ENCODE peak calls at places on chromosome 11, in six cellular contexts. A, K, X, P, U and Z are unnamed samples.

GRCh38 chr11:17135934-17136683 is 58.6 kb upstream of the RPS13 start:
- DNase-seq in A (no peak), U (no peak), K (no peak), P (no peak), X (no peak), Z (no peak)

GRCh38 chr11:131907371-131907770 is 537.0 kb downstream of the NTM start:
- DNase-seq in K (no peak), A (no peak), X (no peak), U (no peak), P (no peak), Z (no peak)

GRCh38 chr11:121250843-121251242 is 41.7 kb upstream of the SC5D start:
- DNase-seq in X (no peak), P (no peak), A (no peak), K (no peak), U (no peak), Z (no peak)

GRCh38 chr11:14773755-14774154 is 118.3 kb downstream of the CYP2R1 start:
- DNase-seq in A (no peak), K (no peak), P (no peak), X (no peak), U (peak; percentile 2), Z (no peak)

GRCh38 chr11:76225122-76225584 is 18.9 kb upstream of the WNT11 start:
- DNase-seq in X (no peak), U (no peak), P (no peak), A (no peak), K (peak; percentile 50), Z (no peak)

GRCh38 chr11:15179167-15179566 is 64.4 kb downstream of the INSC start:
- DNase-seq in X (no peak), K (no peak), P (no peak), U (no peak), A (no peak), Z (no peak)

GRCh38 chr11:79221417-79222130 is 219.3 kb downstream of the TENM4 start:
- DNase-seq in X (no peak), U (no peak), P (no peak), A (no peak), K (no peak), Z (no peak)

GRCh38 chr11:93858376-93858775 is 8.0 kb upstream of the VSTM5 start:
- DNase-seq in A (no peak), X (no peak), P (no peak), U (no peak), K (no peak), Z (no peak)

GRCh38 chr11:77475206-77475605 is 1.3 kb upstream of the PAK1 start:
- DNase-seq in K (no peak), X (no peak), A (no peak), P (no peak), U (no peak), Z (no peak)

GRCh38 chr11:121253951-121254350 is 38.6 kb upstream of the SC5D start:
- DNase-seq in X (no peak), A (no peak), K (no peak), U (no peak), P (peak; percentile 75), Z (no peak)

GRCh38 chr11:72585762-72586590 is 88.2 kb downstream of the PDE2A start:
- DNase-seq in P (no peak), A (peak; percentile 83), X (no peak), U (peak; percentile 81), K (peak; percentile 42), Z (peak; percentile 78)

GRCh38 chr11:72583616-72584292 is 90.5 kb downstream of the PDE2A start:
- DNase-seq in U (no peak), P (no peak), K (no peak), X (no peak), A (no peak), Z (peak; percentile 30)

GRCh38 chr11:72584933-72585597 is 89.2 kb downstream of the PDE2A start:
- DNase-seq in U (no peak), K (no peak), P (no peak), X (no peak), A (no peak), Z (peak; percentile 59)

GRCh38 chr11:72583177-72583553 is 91.1 kb downstream of the PDE2A start:
- DNase-seq in P (no peak), X (no peak), A (no peak), K (no peak), U (no peak), Z (peak; percentile 27)

GRCh38 chr11:72584293-72584921 is 89.8 kb downstream of the PDE2A start:
- DNase-seq in K (peak; percentile 53), P (no peak), A (peak; percentile 9), U (no peak), X (peak; percentile 92), Z (peak; percentile 93)
- H3K4me3 ChIP-seq in K (peak overlapping the region; percentile 38), P (no peak overlapping the region), A (peak overlapping the region; percentile 2), U (no peak overlapping the region), X (no peak overlapping the region), Z (no peak overlapping the region)

DNA sequence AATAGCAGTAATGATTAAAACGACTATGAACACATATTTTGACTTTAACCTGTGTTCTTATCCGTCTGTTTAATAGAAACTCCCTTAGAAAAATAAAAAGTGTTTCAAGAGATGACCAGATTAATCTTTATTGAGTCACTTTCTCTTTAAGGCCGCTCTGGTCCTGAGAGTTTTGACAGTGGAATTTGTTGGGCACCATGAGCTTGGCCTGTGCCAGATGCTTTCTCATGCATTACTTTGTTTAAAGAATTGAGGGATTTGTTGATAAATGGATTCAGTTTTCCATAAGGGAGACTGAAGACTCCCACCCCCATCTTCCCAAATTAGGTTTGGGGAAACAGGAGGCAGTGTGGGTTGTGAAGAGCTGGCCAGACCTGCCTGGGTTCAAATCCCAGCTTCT is 53.2 kb upstream of the ALX4 start:
- DNase-seq in X (no peak), U (no peak), P (no peak), A (no peak), K (no peak), Z (no peak)
- H3K4me3 ChIP-seq in X (no peak overlapping the region), U (no peak overlapping the region), P (no peak overlapping the region), A (no peak overlapping the region), K (no peak overlapping the region), Z (no peak overlapping the region)

GRCh38 chr11:35980646-35981402 is 37.0 kb downstream of the LDLRAD3 start:
- DNase-seq in K (no peak), A (no peak), U (no peak), X (no peak), P (no peak), Z (no peak)

GRCh38 chr11:35978891-35979290 is 35.0 kb downstream of the LDLRAD3 start:
- DNase-seq in X (no peak), K (no peak), U (no peak), A (no peak), P (no peak), Z (no peak)

GRCh38 chr11:35974878-35975578 is 31.2 kb downstream of the LDLRAD3 start:
- DNase-seq in K (no peak), U (no peak), P (no peak), A (no peak), X (no peak), Z (no peak)

GRCh38 chr11:35976434-35976833 is 32.6 kb downstream of the LDLRAD3 start:
- DNase-seq in K (no peak), X (no peak), A (no peak), U (no peak), P (no peak), Z (no peak)

GRCh38 chr11:35978173-35978572 is 34.3 kb downstream of the LDLRAD3 start:
- DNase-seq in A (peak; percentile 17), P (no peak), X (no peak), U (no peak), K (no peak), Z (no peak)
- H3K4me3 ChIP-seq in A (no peak overlapping the region), P (no peak overlapping the region), X (no peak overlapping the region), U (no peak overlapping the region), K (no peak overlapping the region), Z (no peak overlapping the region)

DNA sequence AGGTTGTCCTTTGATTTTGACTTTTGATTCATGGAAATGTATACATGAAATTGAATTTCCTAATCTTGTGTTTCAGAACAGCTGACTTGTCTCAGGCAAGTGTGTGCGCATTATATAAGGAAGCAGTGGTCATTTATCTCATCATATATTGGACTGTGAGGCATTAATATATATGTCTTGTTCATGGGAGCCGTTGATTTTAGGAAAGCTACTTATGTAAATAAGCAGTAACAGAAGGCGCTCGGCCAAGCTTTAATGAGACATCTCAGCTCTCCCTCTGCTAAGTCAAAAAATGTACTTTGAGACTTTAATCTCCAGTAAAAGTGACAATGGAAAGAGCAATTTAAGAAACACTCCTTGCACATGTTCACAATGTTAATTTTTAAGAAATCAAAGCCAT is 100.5 kb downstream of the PDHX start:
- DNase-seq in A (no peak), P (no peak), U (no peak), K (no peak), X (no peak), Z (no peak)
- H3K4me3 ChIP-seq in A (no peak overlapping the region), P (no peak overlapping the region), U (no peak overlapping the region), K (no peak overlapping the region), X (no peak overlapping the region), Z (no peak overlapping the region)

GRCh38 chr11:47590026-47590861 is 3.8 kb downstream of the FAM180B start:
- DNase-seq in P (no peak), X (no peak), K (no peak), U (no peak), A (no peak), Z (peak; percentile 29)

GRCh38 chr11:47592970-47593369 is 1.2 kb downstream of the C1QTNF4 start:
- DNase-seq in U (no peak), X (no peak), K (no peak), P (no peak), A (no peak), Z (peak; percentile 7)

GRCh38 chr11:47593492-47593933 is 698 bp downstream of the C1QTNF4 start:
- DNase-seq in P (no peak), U (no peak), X (no peak), K (no peak), A (no peak), Z (peak; percentile 22)

GRCh38 chr11:47592276-47592675 is 1.9 kb downstream of the C1QTNF4 start:
- DNase-seq in X (no peak), P (no peak), U (no peak), K (no peak), A (no peak), Z (no peak)

DNA sequence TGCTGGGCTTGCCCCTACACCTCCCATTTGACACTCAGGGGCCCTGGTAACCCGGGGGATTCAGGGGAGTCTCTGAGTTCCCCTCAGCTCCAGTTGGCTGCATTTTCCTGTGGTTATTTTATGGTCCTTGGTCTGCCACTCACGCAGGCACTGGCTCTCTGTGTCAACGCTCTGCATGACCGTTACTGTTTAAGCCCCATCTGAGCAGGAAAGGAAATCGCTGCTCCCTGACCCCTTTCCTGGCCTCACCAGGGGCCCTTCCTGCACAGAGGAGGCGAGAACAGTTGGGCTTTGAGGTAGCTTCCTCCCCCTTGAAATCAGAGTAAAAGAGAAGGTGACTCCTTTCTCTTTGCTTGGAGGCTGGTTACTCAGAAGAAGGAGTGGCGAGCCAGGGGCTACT is 2.4 kb downstream of the C1QTNF4 start:
- DNase-seq in X (no peak), A (no peak), U (no peak), P (no peak), K (no peak), Z (peak; percentile 11)
- H3K4me3 ChIP-seq in X (no peak overlapping the region), A (no peak overlapping the region), U (no peak overlapping the region), P (no peak overlapping the region), K (no peak overlapping the region), Z (no peak overlapping the region)

DNA sequence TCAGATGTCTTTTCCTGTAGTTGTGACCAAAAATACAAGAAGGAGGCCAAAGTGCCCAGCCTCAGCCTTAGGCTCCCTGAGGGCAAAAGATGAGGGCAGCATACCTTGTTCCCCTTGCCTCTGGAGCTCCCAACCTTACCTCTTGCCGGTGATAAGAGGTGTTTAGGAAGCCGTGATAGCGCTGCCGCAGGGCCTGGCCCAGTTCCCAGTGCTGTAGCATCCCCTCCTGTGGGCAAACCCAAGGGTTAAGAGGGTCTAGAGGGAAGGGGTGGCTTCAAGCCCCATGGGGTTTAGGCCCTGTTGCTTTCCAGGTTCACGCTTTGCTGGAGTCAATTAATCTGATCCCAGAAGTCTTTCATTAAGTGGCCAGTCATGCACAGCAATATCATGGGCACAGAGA is 1.1 kb downstream of the ACP2 start:
- DNase-seq in U (no peak), P (no peak), X (no peak), A (no peak), K (no peak), Z (no peak)
- H3K4me3 ChIP-seq in U (peak overlapping the region; percentile 89), P (peak overlapping the region; percentile 74), X (no peak overlapping the region), A (peak overlapping the region; percentile 60), K (peak overlapping the region; percentile 83), Z (no peak overlapping the region)